ENCODE peak calls at places on chromosomes 13 and 19, in four cellular contexts. F is GM23248, H is fibroblast of lung, I is IMR-90. S is an unnamed sample.

GRCh38 chr19:6126335-6126974 is 9.0 kb upstream of the ACSBG2 start:
- DNase-seq in H (peak; percentile 63), F (peak; percentile 70), I (peak; percentile 71), S (peak; percentile 67)

GRCh38 chr13:25963681-25964080 is 88.1 kb downstream of the SHISA2 start:
- DNase-seq in I (no peak), F (peak; percentile 14), H (no peak), S (no peak)

GRCh38 chr13:26246154-26246553 is 7.8 kb upstream of the CDK8 start:
- DNase-seq in I (peak; percentile 15), H (no peak), F (no peak), S (no peak)

GRCh38 chr13:49218493-49219051 is 1.6 kb upstream of the MLNR start:
- DNase-seq in H (peak; percentile 27), I (peak; percentile 6), F (peak; percentile 36), S (no peak)

GRCh38 chr19:33177417-33177976 is 16.6 kb upstream of the LRP3 start:
- DNase-seq in H (no peak), I (no peak), F (peak; percentile 90), S (no peak)

GRCh38 chr19:7063339-7063738 is 4.9 kb upstream of the MBD3L3 start:
- DNase-seq in I (no peak), H (no peak), F (no peak), S (no peak)

GRCh38 chr19:36150586-36150985 is 1.7 kb downstream of the COX7A1 start:
- DNase-seq in I (no peak), H (no peak), F (no peak), S (no peak)

GRCh38 chr19:33064117-33064777 is 441 bp downstream of the RHPN2 start:
- DNase-seq in F (peak; percentile 30), H (peak; percentile 7), I (no peak), S (no peak)

GRCh38 chr19:57171551-57172081 is 4.3 kb upstream of the DUXA start:
- DNase-seq in F (peak; percentile 74), H (peak; percentile 17), I (peak; percentile 39), S (no peak)

GRCh38 chr13:42671502-42671901 is 97.5 kb downstream of the TNFSF11 start:
- DNase-seq in I (no peak), F (no peak), H (no peak), S (no peak)

GRCh38 chr13:105804561-105805190 is 730.8 kb downstream of the EFNB2 start:
- DNase-seq in I (peak; percentile 59), F (peak; percentile 2), H (peak; percentile 82), S (no peak)

GRCh38 chr13:33452873-33453558 is 167.5 kb upstream of the STARD13 start:
- DNase-seq in F (no peak), H (no peak), I (no peak), S (no peak)

GRCh38 chr19:12400618-12401502 is at the start of gene ZNF799:
- DNase-seq in F (peak; percentile 98), H (peak; percentile 97), I (peak; percentile 95), S (peak; percentile 79)

GRCh38 chr13:26716984-26717383 is 43.6 kb downstream of the GPR12 start:
- DNase-seq in H (no peak), F (no peak), I (no peak), S (no peak)

GRCh38 chr19:54470991-54471782 is 1.9 kb downstream of the CDC42EP5 start:
- DNase-seq in H (no peak), I (no peak), F (peak; percentile 68), S (no peak)

GRCh38 chr13:34967851-34968562 is 25.9 kb downstream of the NBEA start:
- DNase-seq in I (no peak), F (no peak), H (peak; percentile 71), S (no peak)

GRCh38 chr13:27419333-27419732 is 5.1 kb upstream of the GTF3A start:
- DNase-seq in F (peak; percentile 20), I (peak; percentile 23), H (no peak), S (no peak)

GRCh38 chr13:65090191-65090590 is 2139.9 kb downstream of the PCDH9 start:
- DNase-seq in I (no peak), F (no peak), H (peak; percentile 28), S (no peak)

GRCh38 chr19:47778089-47778953 is at the start of gene SELENOW:
- DNase-seq in I (peak; percentile 46), H (peak; percentile 71), F (peak; percentile 75), S (no peak)

GRCh38 chr19:11141937-11142527 is 13.6 kb downstream of the SPC24 start:
- DNase-seq in I (no peak), H (no peak), F (no peak), S (no peak)

GRCh38 chr13:73141292-73141771 is 82.5 kb downstream of the KLF5 start:
- DNase-seq in I (peak; percentile 15), F (no peak), H (peak; percentile 61), S (no peak)
- H3K4me2 ChIP-seq in I (peak overlapping the region; percentile 76), F (no peak overlapping the region), H (peak overlapping the region; percentile 51), S (peak overlapping the region; percentile 56)

GRCh38 chr13:40670307-40670706 is 3.9 kb upstream of the FOXO1 start:
- DNase-seq in F (no peak), H (no peak), I (no peak), S (no peak)

GRCh38 chr13:40666905-40667621 is 622 bp upstream of the FOXO1 start:
- DNase-seq in H (no peak), I (no peak), F (peak; percentile 77), S (no peak)

GRCh38 chr13:40667622-40667978 is 1.2 kb upstream of the FOXO1 start:
- DNase-seq in I (no peak), H (no peak), F (no peak), S (no peak)

GRCh38 chr13:40666058-40666904 is at the start of gene FOXO1:
- DNase-seq in I (peak; percentile 74), H (peak; percentile 89), F (peak; percentile 92), S (no peak)

DNA sequence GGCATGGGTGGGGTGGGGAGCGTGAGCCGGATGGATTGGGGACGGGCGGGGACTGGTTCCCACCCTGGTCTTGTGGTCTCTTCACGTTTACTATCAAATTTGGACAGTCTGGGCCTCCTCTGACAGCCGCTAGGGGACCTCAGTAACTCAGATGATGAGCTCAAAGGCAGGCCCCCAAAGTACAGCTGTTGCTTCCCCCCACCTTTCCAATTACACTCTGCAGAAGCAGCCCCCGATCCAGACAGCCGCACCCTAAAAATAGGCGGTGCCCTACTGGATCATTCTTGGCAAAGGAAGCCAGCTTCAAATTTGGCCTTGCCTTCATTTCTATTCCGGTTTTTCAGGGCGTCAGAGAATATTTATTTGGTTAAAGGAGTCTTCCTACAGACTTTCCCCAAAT is 1.9 kb upstream of the FOXO1 start:
- DNase-seq in H (no peak), F (peak; percentile 57), I (no peak), S (no peak)
- H3K27ac ChIP-seq in H (no peak overlapping the region), F (no peak overlapping the region), I (no peak overlapping the region), S (no peak overlapping the region)

GRCh38 chr19:50658438-50659317 is 9.4 kb downstream of the C19orf81 start:
- DNase-seq in H (peak; percentile 10), I (peak; percentile 64), F (peak; percentile 86), S (no peak)

GRCh38 chr19:50659318-50660082 is 10.3 kb downstream of the C19orf81 start:
- DNase-seq in F (no peak), I (no peak), H (no peak), S (no peak)

GRCh38 chr19:50661675-50662441 is 12.6 kb downstream of the C19orf81 start:
- DNase-seq in F (no peak), H (no peak), I (no peak), S (no peak)

GRCh38 chr19:50661087-50661486 is 11.8 kb downstream of the C19orf81 start:
- DNase-seq in H (no peak), I (no peak), F (no peak), S (no peak)

GRCh38 chr19:50660083-50660366 is 10.8 kb downstream of the C19orf81 start:
- DNase-seq in F (no peak), I (no peak), H (no peak), S (no peak)
- H2AFZ ChIP-seq in F (no peak overlapping the region), I (no peak overlapping the region), H (no peak overlapping the region), S (no peak overlapping the region)

GRCh38 chr13:44364019-44364418 is 9.6 kb upstream of the SERP2 start:
- DNase-seq in I (no peak), H (no peak), F (no peak), S (no peak)

GRCh38 chr13:44362394-44363040 is 11.1 kb upstream of the SERP2 start:
- DNase-seq in I (no peak), F (no peak), H (peak; percentile 39), S (no peak)

GRCh38 chr13:44365008-44365407 is 8.6 kb upstream of the SERP2 start:
- DNase-seq in H (peak; percentile 92), I (peak; percentile 64), F (peak; percentile 65), S (peak; percentile 58)

GRCh38 chr13:44365899-44366298 is 7.7 kb upstream of the SERP2 start:
- DNase-seq in F (no peak), I (no peak), H (no peak), S (no peak)

GRCh38 chr13:44364601-44365000 is 9.0 kb upstream of the SERP2 start:
- DNase-seq in I (peak; percentile 55), H (peak; percentile 83), F (peak; percentile 54), S (no peak)
- H3K4me2 ChIP-seq in I (no peak overlapping the region), H (peak overlapping the region; percentile 40), F (peak overlapping the region; percentile 27), S (peak overlapping the region; percentile 69)

DNA sequence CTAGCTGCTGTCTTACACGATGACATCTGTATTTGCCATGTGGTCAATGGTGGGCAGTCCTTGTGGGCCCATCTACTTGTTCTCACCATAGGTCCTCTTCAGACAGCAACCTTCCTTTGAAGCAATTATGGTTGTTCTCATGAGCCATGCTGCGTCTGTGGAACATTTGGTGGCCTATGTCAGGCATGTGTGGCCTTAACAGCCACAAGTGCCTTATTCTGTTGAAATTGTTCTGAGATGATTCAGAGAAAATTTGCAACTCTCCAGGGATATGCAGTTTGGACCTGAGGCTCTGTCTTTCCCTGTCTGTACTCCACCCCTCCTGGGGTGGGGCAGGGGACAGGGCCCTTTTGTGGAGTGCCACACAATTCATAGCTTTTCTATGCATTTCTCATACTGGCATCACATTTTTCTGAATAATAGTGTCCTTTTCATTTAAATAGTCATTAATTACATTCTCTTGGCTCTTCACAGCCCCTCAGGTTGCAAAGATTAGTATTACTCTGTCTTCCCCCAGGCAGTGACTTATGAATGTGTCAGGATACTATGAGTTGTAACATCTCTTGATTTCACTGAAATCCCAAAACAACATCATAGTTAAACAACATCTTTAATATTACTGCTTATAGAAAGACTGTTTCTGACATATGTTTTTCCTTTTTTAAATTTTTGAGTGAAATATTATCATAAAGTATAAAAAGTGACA is 102.1 kb downstream of the ITGBL1 start:
- DNase-seq in H (no peak), F (peak; percentile 65), I (no peak), S (no peak)
- H3K27ac ChIP-seq in H (no peak overlapping the region), F (peak overlapping the region; percentile 93), I (no peak overlapping the region), S (no peak overlapping the region)